ENCODE peak calls at places on chromosomes 12 and 14, in six cellular contexts. One of them, this sample, is unnamed.

GRCh38 chr14:88834883-88835431 is 10.5 kb downstream of the TTC8 start:
- DNase-seq in uterus: no peak
- DNase-seq in lower leg skin: no peak
- DNase-seq in body of pancreas: no peak
- DNase-seq in testis: no peak
- DNase-seq in esophagus squamous epithelium: no peak
- DNase-seq in this sample: no peak

GRCh38 chr12:98425859-98426258 is 89.5 kb upstream of the TMPO start:
- DNase-seq in uterus: no peak
- DNase-seq in lower leg skin: no peak
- DNase-seq in body of pancreas: no peak
- DNase-seq in testis: no peak
- DNase-seq in esophagus squamous epithelium: no peak
- DNase-seq in this sample: no peak

GRCh38 chr14:92880851-92881250 is 42.1 kb upstream of the CHGA start:
- DNase-seq in uterus: no peak
- DNase-seq in lower leg skin: no peak
- DNase-seq in body of pancreas: peak; percentile 62
- DNase-seq in testis: peak; percentile 44
- DNase-seq in esophagus squamous epithelium: no peak
- DNase-seq in this sample: no peak

GRCh38 chr12:118418385-118419057 is 42.2 kb downstream of the SUDS3 start:
- DNase-seq in uterus: no peak
- DNase-seq in lower leg skin: no peak
- DNase-seq in body of pancreas: no peak
- DNase-seq in testis: no peak
- DNase-seq in esophagus squamous epithelium: no peak
- DNase-seq in this sample: no peak

GRCh38 chr12:9750276-9751203 is 10.2 kb downstream of the CD69 start:
- DNase-seq in uterus: no peak
- DNase-seq in lower leg skin: peak; percentile 44
- DNase-seq in body of pancreas: peak; percentile 39
- DNase-seq in testis: peak; percentile 63
- DNase-seq in esophagus squamous epithelium: no peak
- DNase-seq in this sample: peak; percentile 34

GRCh38 chr14:105328070-105328677 is 13.6 kb downstream of the PACS2 start:
- DNase-seq in uterus: no peak
- DNase-seq in lower leg skin: no peak
- DNase-seq in body of pancreas: no peak
- DNase-seq in testis: no peak
- DNase-seq in esophagus squamous epithelium: no peak
- DNase-seq in this sample: no peak

GRCh38 chr12:91074068-91074819 is 16.4 kb upstream of the KERA start:
- DNase-seq in uterus: no peak
- DNase-seq in lower leg skin: no peak
- DNase-seq in body of pancreas: no peak
- DNase-seq in testis: no peak
- DNase-seq in esophagus squamous epithelium: no peak
- DNase-seq in this sample: peak; percentile 20

GRCh38 chr12:22672951-22673350 is 48.0 kb downstream of the ETNK1 start:
- DNase-seq in uterus: no peak
- DNase-seq in lower leg skin: no peak
- DNase-seq in body of pancreas: no peak
- DNase-seq in testis: no peak
- DNase-seq in esophagus squamous epithelium: no peak
- DNase-seq in this sample: no peak

GRCh38 chr12:120625557-120626419 is 14.6 kb upstream of the CABP1 start:
- DNase-seq in uterus: no peak
- DNase-seq in lower leg skin: no peak
- DNase-seq in body of pancreas: no peak
- DNase-seq in testis: peak; percentile 65
- DNase-seq in esophagus squamous epithelium: no peak
- DNase-seq in this sample: no peak

GRCh38 chr12:57234571-57235011 is 5.1 kb downstream of the SHMT2 start:
- DNase-seq in uterus: no peak
- DNase-seq in lower leg skin: no peak
- DNase-seq in body of pancreas: no peak
- DNase-seq in testis: no peak
- DNase-seq in esophagus squamous epithelium: no peak
- DNase-seq in this sample: no peak

GRCh38 chr14:54533100-54533499 is 23.4 kb downstream of the CGRRF1 start:
- DNase-seq in uterus: no peak
- DNase-seq in lower leg skin: no peak
- DNase-seq in body of pancreas: no peak
- DNase-seq in testis: no peak
- DNase-seq in esophagus squamous epithelium: no peak
- DNase-seq in this sample: no peak

GRCh38 chr12:55996715-55997534 is at the start of gene SUOX:
- DNase-seq in uterus: peak; percentile 96
- DNase-seq in lower leg skin: peak; percentile 96
- DNase-seq in body of pancreas: peak; percentile 98
- DNase-seq in testis: peak; percentile 98
- DNase-seq in esophagus squamous epithelium: peak; percentile 58
- DNase-seq in this sample: peak; percentile 97

GRCh38 chr12:4784404-4785054 is 64.3 kb downstream of the GALNT8 start:
- DNase-seq in uterus: no peak
- DNase-seq in lower leg skin: no peak
- DNase-seq in body of pancreas: no peak
- DNase-seq in testis: no peak
- DNase-seq in esophagus squamous epithelium: no peak
- DNase-seq in this sample: no peak

GRCh38 chr14:102138935-102139247 is 806 bp upstream of the WDR20 start:
- DNase-seq in uterus: no peak
- DNase-seq in lower leg skin: no peak
- DNase-seq in body of pancreas: peak; percentile 33
- DNase-seq in testis: no peak
- DNase-seq in esophagus squamous epithelium: no peak
- DNase-seq in this sample: no peak

GRCh38 chr12:47785887-47786661 is 13.0 kb downstream of the SLC48A1 start:
- DNase-seq in uterus: no peak
- DNase-seq in lower leg skin: no peak
- DNase-seq in body of pancreas: no peak
- DNase-seq in testis: no peak
- DNase-seq in esophagus squamous epithelium: no peak
- DNase-seq in this sample: no peak

GRCh38 chr12:1083888-1084262 is 92.9 kb downstream of the ERC1 start:
- DNase-seq in uterus: no peak
- DNase-seq in lower leg skin: no peak
- DNase-seq in body of pancreas: peak; percentile 49
- DNase-seq in testis: peak; percentile 60
- DNase-seq in esophagus squamous epithelium: no peak
- DNase-seq in this sample: no peak

GRCh38 chr14:87332001-87332400 is 661.0 kb downstream of the GALC start:
- DNase-seq in uterus: no peak
- DNase-seq in lower leg skin: no peak
- DNase-seq in body of pancreas: no peak
- DNase-seq in testis: no peak
- DNase-seq in esophagus squamous epithelium: no peak
- DNase-seq in this sample: no peak

GRCh38 chr12:29517265-29517664 is 19.8 kb upstream of the OVCH1 start:
- DNase-seq in uterus: no peak
- DNase-seq in lower leg skin: no peak
- DNase-seq in body of pancreas: peak; percentile 56
- DNase-seq in testis: no peak
- DNase-seq in esophagus squamous epithelium: no peak
- DNase-seq in this sample: no peak

GRCh38 chr14:67618617-67619063 is 1.1 kb upstream of the ARG2 start:
- DNase-seq in uterus: no peak
- DNase-seq in lower leg skin: no peak
- DNase-seq in body of pancreas: peak; percentile 10
- DNase-seq in testis: no peak
- DNase-seq in esophagus squamous epithelium: no peak
- DNase-seq in this sample: peak; percentile 13

GRCh38 chr14:67622675-67623074 is 3.0 kb downstream of the ARG2 start:
- DNase-seq in uterus: no peak
- DNase-seq in lower leg skin: peak; percentile 42
- DNase-seq in body of pancreas: peak; percentile 13
- DNase-seq in testis: peak; percentile 33
- DNase-seq in esophagus squamous epithelium: no peak
- DNase-seq in this sample: no peak

GRCh38 chr14:67623114-67623513 is 3.4 kb downstream of the ARG2 start:
- DNase-seq in uterus: no peak
- DNase-seq in lower leg skin: no peak
- DNase-seq in body of pancreas: no peak
- DNase-seq in testis: no peak
- DNase-seq in esophagus squamous epithelium: no peak
- DNase-seq in this sample: no peak

GRCh38 chr14:67620217-67620789 is 583 bp downstream of the ARG2 start:
- DNase-seq in uterus: peak; percentile 19
- DNase-seq in lower leg skin: no peak
- DNase-seq in body of pancreas: peak; percentile 44
- DNase-seq in testis: peak; percentile 40
- DNase-seq in esophagus squamous epithelium: no peak
- DNase-seq in this sample: no peak

GRCh38 chr14:67619446-67620216 is at the start of gene ARG2:
- DNase-seq in uterus: peak; percentile 95
- DNase-seq in lower leg skin: peak; percentile 95
- DNase-seq in body of pancreas: peak; percentile 100
- DNase-seq in testis: peak; percentile 99
- DNase-seq in esophagus squamous epithelium: peak; percentile 83
- DNase-seq in this sample: peak; percentile 96
- TF ChIP-seq CTCF in uterus: peak; percentile 35
- TF ChIP-seq CTCF in lower leg skin: no peak
- TF ChIP-seq CTCF in body of pancreas: peak; percentile 9
- TF ChIP-seq CTCF in testis: no peak
- TF ChIP-seq CTCF in esophagus squamous epithelium: no peak
- TF ChIP-seq CTCF in this sample: peak; percentile 22

GRCh38 chr12:68844788-68845695 is 37.1 kb downstream of the MDM2 start:
- DNase-seq in uterus: no peak
- DNase-seq in lower leg skin: no peak
- DNase-seq in body of pancreas: no peak
- DNase-seq in testis: no peak
- DNase-seq in esophagus squamous epithelium: no peak
- DNase-seq in this sample: no peak
- TF ChIP-seq POLR2A in uterus: no peak
- TF ChIP-seq POLR2A in lower leg skin: no peak
- TF ChIP-seq POLR2A in body of pancreas: no peak
- TF ChIP-seq POLR2A in testis: no peak
- TF ChIP-seq POLR2A in esophagus squamous epithelium: no peak
- TF ChIP-seq POLR2A in this sample: no peak

DNA sequence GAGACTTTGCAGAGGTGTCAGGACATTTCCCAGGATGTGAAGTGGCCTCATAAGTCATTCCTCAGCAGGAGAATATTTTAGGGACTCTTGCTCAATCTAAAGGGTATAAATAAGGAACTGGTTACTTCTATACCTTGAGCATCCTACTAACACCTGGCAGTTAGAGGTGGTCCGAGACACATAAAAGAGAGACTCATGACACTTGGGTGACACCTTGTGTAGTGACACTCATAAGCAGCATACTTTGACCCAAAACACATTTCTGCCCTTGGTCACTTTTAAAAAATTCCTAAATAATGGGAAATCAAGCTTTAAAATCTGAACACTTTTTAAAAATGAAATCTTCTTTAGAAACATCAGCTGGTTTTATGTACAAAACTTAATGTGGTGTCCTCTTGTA is 118.4 kb downstream of the KCNMB4 start:
- DNase-seq in uterus: no peak
- DNase-seq in lower leg skin: no peak
- DNase-seq in body of pancreas: no peak
- DNase-seq in testis: no peak
- DNase-seq in esophagus squamous epithelium: no peak
- DNase-seq in this sample: no peak
- TF ChIP-seq CTCF in uterus: no peak
- TF ChIP-seq CTCF in lower leg skin: no peak
- TF ChIP-seq CTCF in body of pancreas: no peak
- TF ChIP-seq CTCF in testis: no peak
- TF ChIP-seq CTCF in esophagus squamous epithelium: no peak
- TF ChIP-seq CTCF in this sample: no peak

GRCh38 chr12:112000806-112001205 is 12.2 kb downstream of the TMEM116 start:
- DNase-seq in uterus: no peak
- DNase-seq in lower leg skin: no peak
- DNase-seq in body of pancreas: no peak
- DNase-seq in testis: no peak
- DNase-seq in esophagus squamous epithelium: no peak
- DNase-seq in this sample: no peak
- TF ChIP-seq POLR2A in uterus: no peak
- TF ChIP-seq POLR2A in lower leg skin: no peak
- TF ChIP-seq POLR2A in body of pancreas: no peak
- TF ChIP-seq POLR2A in testis: no peak
- TF ChIP-seq POLR2A in esophagus squamous epithelium: no peak
- TF ChIP-seq POLR2A in this sample: no peak

GRCh38 chr12:52645120-52645761 is 6.8 kb downstream of the KRT2 start:
- DNase-seq in uterus: no peak
- DNase-seq in lower leg skin: no peak
- DNase-seq in body of pancreas: no peak
- DNase-seq in testis: no peak
- DNase-seq in esophagus squamous epithelium: no peak
- DNase-seq in this sample: no peak

GRCh38 chr12:52647601-52648000 is 4.4 kb downstream of the KRT2 start:
- DNase-seq in uterus: no peak
- DNase-seq in lower leg skin: no peak
- DNase-seq in body of pancreas: no peak
- DNase-seq in testis: no peak
- DNase-seq in esophagus squamous epithelium: no peak
- DNase-seq in this sample: no peak

GRCh38 chr12:52646613-52647012 is 5.4 kb downstream of the KRT2 start:
- DNase-seq in uterus: no peak
- DNase-seq in lower leg skin: no peak
- DNase-seq in body of pancreas: no peak
- DNase-seq in testis: no peak
- DNase-seq in esophagus squamous epithelium: no peak
- DNase-seq in this sample: no peak

GRCh38 chr12:52644078-52644415 is 8.0 kb downstream of the KRT2 start:
- DNase-seq in uterus: no peak
- DNase-seq in lower leg skin: no peak
- DNase-seq in body of pancreas: no peak
- DNase-seq in testis: no peak
- DNase-seq in esophagus squamous epithelium: no peak
- DNase-seq in this sample: no peak

DNA sequence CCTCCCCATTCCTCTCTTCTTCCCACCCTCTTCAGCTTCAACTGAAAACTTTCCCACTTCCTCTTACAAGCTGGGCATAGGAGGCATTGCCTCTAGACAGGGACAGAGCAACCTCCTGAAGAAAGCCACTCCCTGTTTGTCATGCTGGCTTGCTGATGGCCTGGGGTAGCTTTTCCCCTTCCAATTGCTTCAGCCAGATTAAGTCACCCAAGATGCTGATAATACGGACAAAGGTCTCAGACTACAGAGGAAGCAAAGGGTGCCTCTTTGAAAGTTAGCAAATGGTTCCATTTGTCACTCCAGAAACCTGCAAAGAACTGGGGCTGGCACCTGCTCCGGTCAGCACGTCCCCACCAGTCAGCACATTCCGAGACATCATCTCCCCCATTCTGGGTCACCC is 6.0 kb downstream of the KRT2 start:
- DNase-seq in uterus: no peak
- DNase-seq in lower leg skin: no peak
- DNase-seq in body of pancreas: no peak
- DNase-seq in testis: no peak
- DNase-seq in esophagus squamous epithelium: no peak
- DNase-seq in this sample: no peak
- TF ChIP-seq CTCF in uterus: no peak
- TF ChIP-seq CTCF in lower leg skin: no peak
- TF ChIP-seq CTCF in body of pancreas: no peak
- TF ChIP-seq CTCF in testis: no peak
- TF ChIP-seq CTCF in esophagus squamous epithelium: no peak
- TF ChIP-seq CTCF in this sample: no peak

GRCh38 chr14:70808023-70808401 is 1.3 kb downstream of the MAP3K9 start:
- DNase-seq in uterus: no peak
- DNase-seq in lower leg skin: no peak
- DNase-seq in body of pancreas: peak; percentile 55
- DNase-seq in testis: no peak
- DNase-seq in esophagus squamous epithelium: no peak
- DNase-seq in this sample: no peak
- TF ChIP-seq POLR2A in uterus: no peak
- TF ChIP-seq POLR2A in lower leg skin: no peak
- TF ChIP-seq POLR2A in body of pancreas: no peak
- TF ChIP-seq POLR2A in testis: no peak
- TF ChIP-seq POLR2A in esophagus squamous epithelium: no peak
- TF ChIP-seq POLR2A in this sample: no peak

GRCh38 chr12:110279976-110280783 is 867 bp upstream of the ATP2A2 start:
- DNase-seq in uterus: no peak
- DNase-seq in lower leg skin: peak; percentile 40
- DNase-seq in body of pancreas: peak; percentile 50
- DNase-seq in testis: peak; percentile 65
- DNase-seq in esophagus squamous epithelium: no peak
- DNase-seq in this sample: peak; percentile 54
- TF ChIP-seq CTCF in uterus: no peak
- TF ChIP-seq CTCF in lower leg skin: no peak
- TF ChIP-seq CTCF in body of pancreas: no peak
- TF ChIP-seq CTCF in testis: no peak
- TF ChIP-seq CTCF in esophagus squamous epithelium: no peak
- TF ChIP-seq CTCF in this sample: no peak